ENCODE peak calls at places on chromosomes 12 and 14, in seven cellular contexts. M is ovary; S is CD4-positive, alpha-beta T cell; V is cardiac fibroblast; L is GM10248; B is GM20000; I is fibroblast of pulmonary artery. Y is an unnamed sample.

GRCh38 chr14:73452341-73453191 is 5.8 kb downstream of the NUMB start:
- DNase-seq in M (no peak), S (no peak), V (peak), L (no peak), B (no peak), I (peak), Y (no peak)

GRCh38 chr14:91058017-91058675 is 2.3 kb downstream of the RPS6KA5 start:
- DNase-seq in M (no peak), S (no peak), V (no peak), L (no peak), B (no peak), I (no peak), Y (peak)

GRCh38 chr14:101876539-101876938 is 87.8 kb upstream of the DYNC1H1 start:
- DNase-seq in M (no peak), S (peak), V (peak), L (peak), B (peak), I (peak), Y (no peak)

GRCh38 chr14:100193417-100194357 is 34.2 kb upstream of the DEGS2 start:
- DNase-seq in M (peak), S (no peak), V (no peak), L (peak), B (peak), I (no peak), Y (no peak)

GRCh38 chr12:123111498-123112165 is 39.3 kb downstream of the PITPNM2 start:
- DNase-seq in M (no peak), S (no peak), V (no peak), L (no peak), B (no peak), I (no peak), Y (no peak)

GRCh38 chr12:94704452-94704871 is 54.1 kb upstream of the TMCC3 start:
- DNase-seq in M (no peak), S (no peak), V (peak), L (no peak), B (no peak), I (peak), Y (no peak)

GRCh38 chr12:23083267-23083666 is 458.3 kb downstream of the ETNK1 start:
- DNase-seq in M (no peak), S (no peak), V (peak), L (no peak), B (no peak), I (peak), Y (peak)

GRCh38 chr12:53970451-53970850 is 2.5 kb upstream of the HOXC11 start:
- DNase-seq in M (no peak), S (no peak), V (no peak), L (no peak), B (no peak), I (no peak), Y (no peak)

GRCh38 chr12:124278389-124279101 is 16.3 kb upstream of the RFLNA start:
- DNase-seq in M (no peak), S (no peak), V (no peak), L (no peak), B (no peak), I (no peak), Y (no peak)

GRCh38 chr14:57982802-57983201 is 116.9 kb upstream of the SLC35F4 start:
- DNase-seq in M (peak), S (no peak), V (no peak), L (no peak), B (no peak), I (peak), Y (no peak)

GRCh38 chr14:59267046-59267445 is 78.6 kb downstream of the DAAM1 start:
- DNase-seq in M (no peak), S (no peak), V (no peak), L (no peak), B (no peak), I (no peak), Y (no peak)

GRCh38 chr14:94372021-94372605 is 16.3 kb downstream of the SERPINA1 start:
- DNase-seq in M (no peak), S (no peak), V (no peak), L (no peak), B (no peak), I (no peak), Y (no peak)

GRCh38 chr12:115918763-115919162 is 358.7 kb downstream of the MED13L start:
- DNase-seq in M (no peak), S (no peak), V (no peak), L (no peak), B (no peak), I (no peak), Y (no peak)

GRCh38 chr12:53754633-53755261 is 3.0 kb upstream of the CISTR start:
- DNase-seq in M (no peak), S (no peak), V (peak), L (no peak), B (no peak), I (peak), Y (no peak)

GRCh38 chr12:108622921-108623514 is 10.7 kb downstream of the SELPLG start:
- DNase-seq in M (no peak), S (no peak), V (no peak), L (no peak), B (no peak), I (no peak), Y (no peak)

GRCh38 chr12:46303039-46303666 is 34.3 kb upstream of the SLC38A1 start:
- DNase-seq in M (no peak), S (peak), V (peak), L (peak), B (peak), I (peak), Y (no peak)

GRCh38 chr14:96038558-96038919 is 623 bp upstream of the C14orf132 start:
- DNase-seq in M (no peak), S (no peak), V (no peak), L (no peak), B (no peak), I (no peak), Y (no peak)

GRCh38 chr14:74105381-74105780 is 20.6 kb downstream of the LIN52 start:
- DNase-seq in M (no peak), S (no peak), V (no peak), L (no peak), B (no peak), I (no peak), Y (no peak)

GRCh38 chr12:32367381-32367780 is 32.0 kb upstream of the FGD4 start:
- DNase-seq in M (no peak), S (no peak), V (no peak), L (no peak), B (no peak), I (no peak), Y (no peak)

GRCh38 chr12:16325426-16325825 is 22.0 kb upstream of the MGST1 start:
- DNase-seq in M (no peak), S (no peak), V (no peak), L (no peak), B (no peak), I (no peak), Y (no peak)

GRCh38 chr12:119409043-119409442 is 74.5 kb downstream of the CCDC60 start:
- DNase-seq in M (no peak), S (no peak), V (no peak), L (no peak), B (no peak), I (no peak), Y (no peak)

GRCh38 chr14:96204151-96205058 is at the start of gene BDKRB2:
- DNase-seq in M (peak), S (no peak), V (peak), L (peak), B (no peak), I (peak), Y (peak)

GRCh38 chr14:104135121-104135903 is 3.1 kb upstream of the KIF26A start:
- DNase-seq in M (peak), S (no peak), V (peak), L (no peak), B (no peak), I (peak), Y (no peak)

GRCh38 chr14:104137297-104138097 is 890 bp upstream of the KIF26A start:
- DNase-seq in M (peak), S (peak), V (peak), L (peak), B (peak), I (peak), Y (no peak)

GRCh38 chr14:104134061-104134965 is 4.1 kb upstream of the KIF26A start:
- DNase-seq in M (no peak), S (no peak), V (no peak), L (no peak), B (no peak), I (no peak), Y (no peak)

GRCh38 chr14:104136472-104137296 is 1.7 kb upstream of the KIF26A start:
- DNase-seq in M (peak), S (no peak), V (peak), L (no peak), B (no peak), I (no peak), Y (no peak)

GRCh38 chr14:104135904-104136471 is 2.4 kb upstream of the KIF26A start:
- DNase-seq in M (peak), S (no peak), V (no peak), L (no peak), B (no peak), I (no peak), Y (no peak)
- TF ChIP-seq CTCF in M (no peak), S (no peak), V (no peak), L (no peak), B (no peak), I (no peak), Y (no peak)

GRCh38 chr12:57262126-57262822 is 11.3 kb upstream of the STAC3 start:
- DNase-seq in M (no peak), S (no peak), V (no peak), L (no peak), B (no peak), I (no peak), Y (no peak)
- TF ChIP-seq CTCF in M (no peak), S (no peak), V (no peak), L (no peak), B (no peak), I (no peak), Y (no peak)

DNA sequence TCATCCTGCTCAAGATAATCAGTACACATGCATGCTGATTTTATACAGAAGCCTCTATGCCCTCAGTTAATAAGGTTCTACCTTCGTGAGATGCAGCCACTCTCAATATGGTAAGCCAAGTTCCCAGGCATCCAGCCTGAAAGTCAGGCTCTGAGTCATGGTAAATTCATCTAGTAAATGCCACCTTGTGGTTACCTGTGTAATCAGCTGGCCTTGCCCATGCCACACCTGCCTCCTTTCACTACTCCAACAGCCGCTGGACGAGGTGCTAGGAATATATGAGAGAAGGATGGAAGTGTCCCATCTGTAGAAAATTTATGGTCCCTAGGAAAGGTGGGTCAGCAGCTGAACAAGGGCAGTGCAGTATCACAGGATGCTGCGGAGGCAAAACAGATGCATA is 207.3 kb downstream of the SSPN start:
- DNase-seq in M (no peak), S (no peak), V (peak), L (no peak), B (no peak), I (no peak), Y (peak)
- TF ChIP-seq CTCF in M (no peak), S (no peak), V (no peak), L (no peak), B (no peak), I (no peak), Y (peak)

DNA sequence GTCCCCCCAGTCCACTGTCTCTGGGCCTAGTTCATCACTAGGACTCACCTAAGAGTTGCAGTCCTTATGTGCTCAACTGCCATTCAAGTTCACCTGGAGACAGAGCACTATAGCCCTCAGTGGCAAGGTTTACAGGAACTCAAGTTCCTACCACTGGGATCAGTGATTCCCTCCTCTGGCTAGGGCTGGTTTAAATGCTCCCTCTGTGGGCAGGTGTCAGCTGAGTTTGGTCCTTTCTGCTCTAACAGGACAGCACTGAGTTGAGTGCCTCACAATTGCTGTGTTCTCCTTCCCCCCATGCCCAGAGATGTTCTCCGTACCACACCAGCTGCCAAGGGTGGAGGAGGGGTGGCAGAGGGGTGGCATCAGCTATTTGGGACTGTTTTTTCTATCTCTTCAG is 20.8 kb upstream of the SAV1 start:
- DNase-seq in M (no peak), S (no peak), V (no peak), L (no peak), B (no peak), I (no peak), Y (no peak)
- TF ChIP-seq CTCF in M (no peak), S (no peak), V (no peak), L (no peak), B (no peak), I (no peak), Y (no peak)

DNA sequence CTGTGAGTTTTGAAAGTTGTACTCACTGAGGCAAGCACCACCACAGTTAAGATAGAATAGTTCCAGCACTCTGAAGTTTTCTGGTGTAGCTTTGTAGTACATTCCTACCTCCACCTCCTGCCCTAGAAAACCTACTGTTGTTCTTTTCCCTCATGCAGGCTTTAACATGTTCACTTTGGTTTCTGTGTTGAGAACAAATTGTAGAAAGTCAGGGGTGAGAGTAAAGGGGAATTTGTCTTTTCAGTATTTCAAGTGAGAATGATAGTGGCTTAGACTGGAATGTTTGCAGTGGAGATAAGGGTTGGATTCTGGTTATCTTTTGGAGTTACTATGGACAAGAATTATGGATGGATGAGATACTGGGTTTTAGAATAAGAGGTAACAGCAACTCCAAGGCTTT is 67.2 kb downstream of the AEBP2 start:
- DNase-seq in M (no peak), S (no peak), V (no peak), L (no peak), B (no peak), I (no peak), Y (no peak)
- TF ChIP-seq CTCF in M (no peak), S (no peak), V (no peak), L (no peak), B (no peak), I (no peak), Y (no peak)

GRCh38 chr12:14934511-14934910 is 3.8 kb downstream of the ERP27 start:
- DNase-seq in M (no peak), S (no peak), V (no peak), L (no peak), B (no peak), I (no peak), Y (no peak)

GRCh38 chr12:14937014-14937413 is 1.3 kb downstream of the ERP27 start:
- DNase-seq in M (no peak), S (no peak), V (no peak), L (no peak), B (no peak), I (peak), Y (no peak)

GRCh38 chr12:14937689-14938088 is 648 bp downstream of the ERP27 start:
- DNase-seq in M (no peak), S (no peak), V (no peak), L (peak), B (no peak), I (no peak), Y (no peak)

GRCh38 chr12:14935031-14935430 is 3.3 kb downstream of the ERP27 start:
- DNase-seq in M (no peak), S (no peak), V (no peak), L (no peak), B (no peak), I (no peak), Y (no peak)

GRCh38 chr12:14936224-14936861 is 2.0 kb downstream of the ERP27 start:
- DNase-seq in M (no peak), S (no peak), V (no peak), L (no peak), B (no peak), I (no peak), Y (no peak)
- TF ChIP-seq CTCF in M (no peak), S (peak), V (peak), L (no peak), B (peak), I (peak), Y (peak)

GRCh38 chr14:75274899-75275569 is 3.6 kb upstream of the FOS start:
- DNase-seq in M (no peak), S (peak), V (no peak), L (peak), B (peak), I (no peak), Y (no peak)
- TF ChIP-seq CTCF in M (no peak), S (no peak), V (no peak), L (no peak), B (no peak), I (no peak), Y (no peak)

GRCh38 chr14:103725739-103726395 is 10.3 kb downstream of the ZFYVE21 start:
- DNase-seq in M (no peak), S (no peak), V (no peak), L (no peak), B (no peak), I (no peak), Y (no peak)

GRCh38 chr14:103723176-103724081 is 7.8 kb downstream of the ZFYVE21 start:
- DNase-seq in M (no peak), S (no peak), V (no peak), L (no peak), B (no peak), I (no peak), Y (no peak)

GRCh38 chr14:103726474-103726873 is 10.9 kb downstream of the ZFYVE21 start:
- DNase-seq in M (no peak), S (no peak), V (no peak), L (no peak), B (no peak), I (no peak), Y (no peak)

GRCh38 chr14:103725001-103725682 is 9.5 kb downstream of the ZFYVE21 start:
- DNase-seq in M (no peak), S (no peak), V (no peak), L (no peak), B (no peak), I (no peak), Y (no peak)

DNA sequence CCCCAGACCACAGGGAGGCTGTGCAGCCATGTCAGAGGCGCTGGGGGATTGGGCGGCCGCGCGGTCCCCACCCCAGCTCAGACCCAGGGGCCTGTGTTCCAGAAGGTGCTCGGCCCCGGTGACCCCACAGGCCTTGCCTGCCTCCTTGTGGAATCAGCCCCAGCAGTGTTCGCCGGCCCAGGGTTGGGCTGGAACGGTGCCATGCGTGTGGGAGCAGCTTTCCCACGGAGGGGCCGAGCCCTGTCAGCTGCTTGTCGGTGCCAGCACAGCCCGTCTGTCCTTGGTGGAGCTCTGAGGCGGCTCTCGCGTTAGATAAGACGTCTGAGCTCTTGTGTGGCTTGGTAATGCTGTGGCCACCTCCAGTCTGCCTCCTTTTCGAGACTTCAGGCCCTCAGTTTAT is 8.5 kb downstream of the ZFYVE21 start:
- DNase-seq in M (peak), S (no peak), V (peak), L (no peak), B (no peak), I (peak), Y (peak)
- TF ChIP-seq CTCF in M (no peak), S (no peak), V (no peak), L (no peak), B (no peak), I (peak), Y (peak)

Y was measured in retinal pigment epithelial cell.